ENCODE peak calls at places on chromosome 18, in seven cellular contexts. One of them, this sample, is unnamed.
A peak's percentile ranks its signal among the peaks of the same experiment; 100 is the strongest.

GRCh38 chr18:67813380-67814028 is 297.0 kb upstream of the DSEL start:
- DNase-seq in KG1: no peak
- DNase-seq in cerebellum: no peak
- DNase-seq in progenitor cell of endocrine pancreas: no peak
- DNase-seq in stimulated activated naive CD4-positive, alpha-beta T cell: no peak
- DNase-seq in NCI-H1694 treated with DMSO at 0.1 percent for 48 hours: no peak
- DNase-seq in H7: no peak
- DNase-seq in this sample: no peak

GRCh38 chr18:79950440-79951341 is 762 bp downstream of the SLC66A2 start:
- DNase-seq in KG1: no peak
- DNase-seq in cerebellum: peak; percentile 41
- DNase-seq in progenitor cell of endocrine pancreas: peak; percentile 28
- DNase-seq in stimulated activated naive CD4-positive, alpha-beta T cell: no peak
- DNase-seq in NCI-H1694 treated with DMSO at 0.1 percent for 48 hours: no peak
- DNase-seq in H7: peak; percentile 87
- DNase-seq in this sample: no peak

GRCh38 chr18:12907258-12907925 is 23.4 kb upstream of the PTPN2 start:
- DNase-seq in KG1: no peak
- DNase-seq in cerebellum: no peak
- DNase-seq in progenitor cell of endocrine pancreas: no peak
- DNase-seq in stimulated activated naive CD4-positive, alpha-beta T cell: no peak
- DNase-seq in NCI-H1694 treated with DMSO at 0.1 percent for 48 hours: no peak
- DNase-seq in H7: peak; percentile 27
- DNase-seq in this sample: no peak

GRCh38 chr18:8052237-8052701 is 485.2 kb downstream of the PTPRM start:
- DNase-seq in KG1: peak; percentile 36
- DNase-seq in cerebellum: no peak
- DNase-seq in progenitor cell of endocrine pancreas: no peak
- DNase-seq in stimulated activated naive CD4-positive, alpha-beta T cell: no peak
- DNase-seq in NCI-H1694 treated with DMSO at 0.1 percent for 48 hours: no peak
- DNase-seq in H7: no peak
- DNase-seq in this sample: no peak

GRCh38 chr18:46712406-46712805 is 44.4 kb downstream of the ST8SIA5 start:
- DNase-seq in KG1: no peak
- DNase-seq in cerebellum: no peak
- DNase-seq in progenitor cell of endocrine pancreas: no peak
- DNase-seq in stimulated activated naive CD4-positive, alpha-beta T cell: no peak
- DNase-seq in NCI-H1694 treated with DMSO at 0.1 percent for 48 hours: no peak
- DNase-seq in H7: no peak
- DNase-seq in this sample: peak; percentile 65

GRCh38 chr18:62735387-62735786 is 20.0 kb downstream of the PHLPP1 start:
- DNase-seq in KG1: no peak
- DNase-seq in cerebellum: no peak
- DNase-seq in progenitor cell of endocrine pancreas: no peak
- DNase-seq in stimulated activated naive CD4-positive, alpha-beta T cell: no peak
- DNase-seq in NCI-H1694 treated with DMSO at 0.1 percent for 48 hours: no peak
- DNase-seq in H7: no peak
- DNase-seq in this sample: no peak

GRCh38 chr18:34942975-34943374 is 98.2 kb upstream of the MAPRE2 start:
- DNase-seq in KG1: no peak
- DNase-seq in cerebellum: no peak
- DNase-seq in progenitor cell of endocrine pancreas: no peak
- DNase-seq in stimulated activated naive CD4-positive, alpha-beta T cell: no peak
- DNase-seq in NCI-H1694 treated with DMSO at 0.1 percent for 48 hours: no peak
- DNase-seq in H7: no peak
- DNase-seq in this sample: no peak

GRCh38 chr18:59514193-59514592 is 155.1 kb upstream of the LMAN1 start:
- DNase-seq in KG1: no peak
- DNase-seq in cerebellum: peak; percentile 27
- DNase-seq in progenitor cell of endocrine pancreas: no peak
- DNase-seq in stimulated activated naive CD4-positive, alpha-beta T cell: no peak
- DNase-seq in NCI-H1694 treated with DMSO at 0.1 percent for 48 hours: no peak
- DNase-seq in H7: no peak
- DNase-seq in this sample: peak; percentile 91

GRCh38 chr18:60163622-60164021 is 209.0 kb downstream of the MC4R start:
- DNase-seq in KG1: no peak
- DNase-seq in cerebellum: no peak
- DNase-seq in progenitor cell of endocrine pancreas: no peak
- DNase-seq in stimulated activated naive CD4-positive, alpha-beta T cell: no peak
- DNase-seq in NCI-H1694 treated with DMSO at 0.1 percent for 48 hours: no peak
- DNase-seq in H7: no peak
- DNase-seq in this sample: no peak

GRCh38 chr18:13302611-13303267 is 84.2 kb downstream of the LDLRAD4 start:
- DNase-seq in KG1: peak; percentile 30
- DNase-seq in cerebellum: no peak
- DNase-seq in progenitor cell of endocrine pancreas: no peak
- DNase-seq in stimulated activated naive CD4-positive, alpha-beta T cell: no peak
- DNase-seq in NCI-H1694 treated with DMSO at 0.1 percent for 48 hours: peak; percentile 29
- DNase-seq in H7: no peak
- DNase-seq in this sample: no peak

GRCh38 chr18:79333046-79333445 is 62.7 kb upstream of the NFATC1 start:
- DNase-seq in KG1: no peak
- DNase-seq in cerebellum: no peak
- DNase-seq in progenitor cell of endocrine pancreas: no peak
- DNase-seq in stimulated activated naive CD4-positive, alpha-beta T cell: no peak
- DNase-seq in NCI-H1694 treated with DMSO at 0.1 percent for 48 hours: no peak
- DNase-seq in H7: no peak
- DNase-seq in this sample: no peak

GRCh38 chr18:21362921-21363320 is 120.9 kb downstream of the GREB1L start:
- DNase-seq in KG1: no peak
- DNase-seq in cerebellum: no peak
- DNase-seq in progenitor cell of endocrine pancreas: no peak
- DNase-seq in stimulated activated naive CD4-positive, alpha-beta T cell: no peak
- DNase-seq in NCI-H1694 treated with DMSO at 0.1 percent for 48 hours: no peak
- DNase-seq in H7: no peak
- DNase-seq in this sample: no peak

GRCh38 chr18:21134895-21135294 is 23.3 kb upstream of the ROCK1 start:
- DNase-seq in KG1: no peak
- DNase-seq in cerebellum: peak; percentile 5
- DNase-seq in progenitor cell of endocrine pancreas: no peak
- DNase-seq in stimulated activated naive CD4-positive, alpha-beta T cell: no peak
- DNase-seq in NCI-H1694 treated with DMSO at 0.1 percent for 48 hours: no peak
- DNase-seq in H7: no peak
- DNase-seq in this sample: no peak

GRCh38 chr18:75072672-75073371 is 136.1 kb downstream of the PTGR3 start:
- DNase-seq in KG1: no peak
- DNase-seq in cerebellum: no peak
- DNase-seq in progenitor cell of endocrine pancreas: no peak
- DNase-seq in stimulated activated naive CD4-positive, alpha-beta T cell: no peak
- DNase-seq in NCI-H1694 treated with DMSO at 0.1 percent for 48 hours: no peak
- DNase-seq in H7: no peak
- DNase-seq in this sample: no peak

GRCh38 chr18:79866889-79867574 is 69.3 kb downstream of the KCNG2 start:
- DNase-seq in KG1: no peak
- DNase-seq in cerebellum: no peak
- DNase-seq in progenitor cell of endocrine pancreas: no peak
- DNase-seq in stimulated activated naive CD4-positive, alpha-beta T cell: no peak
- DNase-seq in NCI-H1694 treated with DMSO at 0.1 percent for 48 hours: no peak
- DNase-seq in H7: peak; percentile 30
- DNase-seq in this sample: no peak

GRCh38 chr18:24677011-24677410 is 216.6 kb downstream of the HRH4 start:
- DNase-seq in KG1: no peak
- DNase-seq in cerebellum: no peak
- DNase-seq in progenitor cell of endocrine pancreas: no peak
- DNase-seq in stimulated activated naive CD4-positive, alpha-beta T cell: no peak
- DNase-seq in NCI-H1694 treated with DMSO at 0.1 percent for 48 hours: no peak
- DNase-seq in H7: no peak
- DNase-seq in this sample: no peak

GRCh38 chr18:6881034-6881800 is 151.7 kb downstream of the ARHGAP28 start:
- DNase-seq in KG1: no peak
- DNase-seq in cerebellum: no peak
- DNase-seq in progenitor cell of endocrine pancreas: no peak
- DNase-seq in stimulated activated naive CD4-positive, alpha-beta T cell: no peak
- DNase-seq in NCI-H1694 treated with DMSO at 0.1 percent for 48 hours: no peak
- DNase-seq in H7: no peak
- DNase-seq in this sample: no peak

GRCh38 chr18:78587626-78588600 is 391.7 kb upstream of the SALL3 start:
- DNase-seq in KG1: no peak
- DNase-seq in cerebellum: no peak
- DNase-seq in progenitor cell of endocrine pancreas: no peak
- DNase-seq in stimulated activated naive CD4-positive, alpha-beta T cell: no peak
- DNase-seq in NCI-H1694 treated with DMSO at 0.1 percent for 48 hours: no peak
- DNase-seq in H7: no peak
- DNase-seq in this sample: no peak

GRCh38 chr18:49456794-49457193 is 3.7 kb downstream of the DYM start:
- DNase-seq in KG1: no peak
- DNase-seq in cerebellum: no peak
- DNase-seq in progenitor cell of endocrine pancreas: no peak
- DNase-seq in stimulated activated naive CD4-positive, alpha-beta T cell: no peak
- DNase-seq in NCI-H1694 treated with DMSO at 0.1 percent for 48 hours: no peak
- DNase-seq in H7: no peak
- DNase-seq in this sample: no peak

GRCh38 chr18:23943104-23943503 is 71.5 kb upstream of the TTC39C start:
- DNase-seq in KG1: no peak
- DNase-seq in cerebellum: no peak
- DNase-seq in progenitor cell of endocrine pancreas: no peak
- DNase-seq in stimulated activated naive CD4-positive, alpha-beta T cell: peak; percentile 19
- DNase-seq in NCI-H1694 treated with DMSO at 0.1 percent for 48 hours: no peak
- DNase-seq in H7: no peak
- DNase-seq in this sample: no peak

GRCh38 chr18:8661754-8662573 is 43.4 kb upstream of the MTCL1 start:
- DNase-seq in KG1: no peak
- DNase-seq in cerebellum: peak; percentile 38
- DNase-seq in progenitor cell of endocrine pancreas: no peak
- DNase-seq in stimulated activated naive CD4-positive, alpha-beta T cell: no peak
- DNase-seq in NCI-H1694 treated with DMSO at 0.1 percent for 48 hours: peak; percentile 71
- DNase-seq in H7: peak; percentile 84
- DNase-seq in this sample: no peak

GRCh38 chr18:39796413-39796812 is 2158.6 kb upstream of the PIK3C3 start:
- DNase-seq in KG1: no peak
- DNase-seq in cerebellum: no peak
- DNase-seq in progenitor cell of endocrine pancreas: no peak
- DNase-seq in stimulated activated naive CD4-positive, alpha-beta T cell: no peak
- DNase-seq in NCI-H1694 treated with DMSO at 0.1 percent for 48 hours: no peak
- DNase-seq in H7: no peak
- DNase-seq in this sample: no peak

GRCh38 chr18:23485386-23485785 is 17.9 kb upstream of the RMC1 start:
- DNase-seq in KG1: no peak
- DNase-seq in cerebellum: no peak
- DNase-seq in progenitor cell of endocrine pancreas: no peak
- DNase-seq in stimulated activated naive CD4-positive, alpha-beta T cell: no peak
- DNase-seq in NCI-H1694 treated with DMSO at 0.1 percent for 48 hours: no peak
- DNase-seq in H7: no peak
- DNase-seq in this sample: no peak

GRCh38 chr18:42157420-42157819 is 202.4 kb downstream of the PIK3C3 start:
- DNase-seq in KG1: no peak
- DNase-seq in cerebellum: peak; percentile 42
- DNase-seq in progenitor cell of endocrine pancreas: no peak
- DNase-seq in stimulated activated naive CD4-positive, alpha-beta T cell: no peak
- DNase-seq in NCI-H1694 treated with DMSO at 0.1 percent for 48 hours: no peak
- DNase-seq in H7: no peak
- DNase-seq in this sample: no peak

GRCh38 chr18:77657651-77658308 is 408.1 kb downstream of the GALR1 start:
- DNase-seq in KG1: no peak
- DNase-seq in cerebellum: no peak
- DNase-seq in progenitor cell of endocrine pancreas: no peak
- DNase-seq in stimulated activated naive CD4-positive, alpha-beta T cell: no peak
- DNase-seq in NCI-H1694 treated with DMSO at 0.1 percent for 48 hours: no peak
- DNase-seq in H7: no peak
- DNase-seq in this sample: no peak

GRCh38 chr18:23036611-23037259 is 98.5 kb upstream of the CABLES1 start:
- DNase-seq in KG1: no peak
- DNase-seq in cerebellum: no peak
- DNase-seq in progenitor cell of endocrine pancreas: no peak
- DNase-seq in stimulated activated naive CD4-positive, alpha-beta T cell: no peak
- DNase-seq in NCI-H1694 treated with DMSO at 0.1 percent for 48 hours: no peak
- DNase-seq in H7: no peak
- DNase-seq in this sample: no peak

GRCh38 chr18:24659837-24660720 is 199.6 kb downstream of the HRH4 start:
- DNase-seq in KG1: no peak
- DNase-seq in cerebellum: no peak
- DNase-seq in progenitor cell of endocrine pancreas: no peak
- DNase-seq in stimulated activated naive CD4-positive, alpha-beta T cell: peak; percentile 51
- DNase-seq in NCI-H1694 treated with DMSO at 0.1 percent for 48 hours: no peak
- DNase-seq in H7: no peak
- DNase-seq in this sample: peak; percentile 85